ENCODE peak calls at places on chromosomes 16 and 17, in seven cellular contexts. One of them, this sample, is unnamed.

GRCh38 chr17:59330314-59330942 is 1.0 kb upstream of the YPEL2 start:
- DNase-seq in prostate gland: peak; percentile 11
- DNase-seq in GM12878: no peak
- DNase-seq in GM23338: peak; percentile 40
- DNase-seq in transverse colon: peak; percentile 84
- DNase-seq in esophagus muscularis mucosa: no peak
- DNase-seq in HCT116: no peak
- DNase-seq in this sample: no peak

GRCh38 chr17:82350182-82351030 is 8.6 kb upstream of the TEX19 start:
- DNase-seq in prostate gland: no peak
- DNase-seq in GM12878: no peak
- DNase-seq in GM23338: peak; percentile 56
- DNase-seq in transverse colon: peak; percentile 58
- DNase-seq in esophagus muscularis mucosa: no peak
- DNase-seq in HCT116: peak; percentile 56
- DNase-seq in this sample: no peak

GRCh38 chr17:62366191-62366590 is 14.2 kb upstream of the EFCAB3 start:
- DNase-seq in prostate gland: no peak
- DNase-seq in GM12878: no peak
- DNase-seq in GM23338: no peak
- DNase-seq in transverse colon: no peak
- DNase-seq in esophagus muscularis mucosa: no peak
- DNase-seq in HCT116: no peak
- DNase-seq in this sample: no peak

GRCh38 chr16:12191102-12191501 is 214.6 kb downstream of the SNX29 start:
- DNase-seq in prostate gland: no peak
- DNase-seq in GM12878: no peak
- DNase-seq in GM23338: no peak
- DNase-seq in transverse colon: no peak
- DNase-seq in esophagus muscularis mucosa: no peak
- DNase-seq in HCT116: no peak
- DNase-seq in this sample: no peak

GRCh38 chr16:8619671-8620370 is 1.7 kb upstream of the METTL22 start:
- DNase-seq in prostate gland: no peak
- DNase-seq in GM12878: no peak
- DNase-seq in GM23338: no peak
- DNase-seq in transverse colon: no peak
- DNase-seq in esophagus muscularis mucosa: no peak
- DNase-seq in HCT116: no peak
- DNase-seq in this sample: no peak

GRCh38 chr17:80817861-80818260 is 173.8 kb upstream of the CHMP6 start:
- DNase-seq in prostate gland: no peak
- DNase-seq in GM12878: no peak
- DNase-seq in GM23338: no peak
- DNase-seq in transverse colon: no peak
- DNase-seq in esophagus muscularis mucosa: no peak
- DNase-seq in HCT116: no peak
- DNase-seq in this sample: no peak

GRCh38 chr17:72566671-72567484 is 446.1 kb downstream of the SOX9 start:
- DNase-seq in prostate gland: no peak
- DNase-seq in GM12878: no peak
- DNase-seq in GM23338: no peak
- DNase-seq in transverse colon: no peak
- DNase-seq in esophagus muscularis mucosa: no peak
- DNase-seq in HCT116: no peak
- DNase-seq in this sample: no peak

GRCh38 chr16:30615358-30616076 is 5.3 kb upstream of the ZNF689 start:
- DNase-seq in prostate gland: peak; percentile 54
- DNase-seq in GM12878: no peak
- DNase-seq in GM23338: peak; percentile 95
- DNase-seq in transverse colon: peak; percentile 82
- DNase-seq in esophagus muscularis mucosa: no peak
- DNase-seq in HCT116: peak; percentile 48
- DNase-seq in this sample: peak; percentile 75

GRCh38 chr17:33234930-33235685 is 58.0 kb downstream of the ASIC2 start:
- DNase-seq in prostate gland: peak; percentile 27
- DNase-seq in GM12878: no peak
- DNase-seq in GM23338: no peak
- DNase-seq in transverse colon: peak; percentile 36
- DNase-seq in esophagus muscularis mucosa: no peak
- DNase-seq in HCT116: no peak
- DNase-seq in this sample: peak; percentile 48

GRCh38 chr17:29590261-29590978 is 972 bp upstream of the GIT1 start:
- DNase-seq in prostate gland: no peak
- DNase-seq in GM12878: no peak
- DNase-seq in GM23338: no peak
- DNase-seq in transverse colon: peak; percentile 18
- DNase-seq in esophagus muscularis mucosa: no peak
- DNase-seq in HCT116: peak; percentile 13
- DNase-seq in this sample: no peak

GRCh38 chr16:64051826-64052225 is 1070.0 kb downstream of the CDH11 start:
- DNase-seq in prostate gland: no peak
- DNase-seq in GM12878: no peak
- DNase-seq in GM23338: peak; percentile 65
- DNase-seq in transverse colon: no peak
- DNase-seq in esophagus muscularis mucosa: no peak
- DNase-seq in HCT116: no peak
- DNase-seq in this sample: no peak

GRCh38 chr17:63635787-63636186 is 13.6 kb downstream of the MAP3K3 start:
- DNase-seq in prostate gland: no peak
- DNase-seq in GM12878: no peak
- DNase-seq in GM23338: no peak
- DNase-seq in transverse colon: no peak
- DNase-seq in esophagus muscularis mucosa: no peak
- DNase-seq in HCT116: no peak
- DNase-seq in this sample: no peak

GRCh38 chr17:7440113-7440822 is 956 bp downstream of the FGF11 start:
- DNase-seq in prostate gland: peak; percentile 44
- DNase-seq in GM12878: no peak
- DNase-seq in GM23338: peak; percentile 79
- DNase-seq in transverse colon: peak; percentile 67
- DNase-seq in esophagus muscularis mucosa: no peak
- DNase-seq in HCT116: no peak
- DNase-seq in this sample: peak; percentile 63

GRCh38 chr17:11928436-11928835 is 68.8 kb downstream of the ZNF18 start:
- DNase-seq in prostate gland: no peak
- DNase-seq in GM12878: no peak
- DNase-seq in GM23338: no peak
- DNase-seq in transverse colon: no peak
- DNase-seq in esophagus muscularis mucosa: no peak
- DNase-seq in HCT116: no peak
- DNase-seq in this sample: no peak

GRCh38 chr16:20308266-20308665 is 19.0 kb downstream of the GP2 start:
- DNase-seq in prostate gland: no peak
- DNase-seq in GM12878: no peak
- DNase-seq in GM23338: no peak
- DNase-seq in transverse colon: no peak
- DNase-seq in esophagus muscularis mucosa: no peak
- DNase-seq in HCT116: no peak
- DNase-seq in this sample: no peak

GRCh38 chr16:20310421-20311395 is 16.6 kb downstream of the GP2 start:
- DNase-seq in prostate gland: no peak
- DNase-seq in GM12878: no peak
- DNase-seq in GM23338: no peak
- DNase-seq in transverse colon: no peak
- DNase-seq in esophagus muscularis mucosa: no peak
- DNase-seq in HCT116: no peak
- DNase-seq in this sample: no peak

GRCh38 chr16:20307791-20308190 is 19.5 kb downstream of the GP2 start:
- DNase-seq in prostate gland: no peak
- DNase-seq in GM12878: no peak
- DNase-seq in GM23338: no peak
- DNase-seq in transverse colon: no peak
- DNase-seq in esophagus muscularis mucosa: no peak
- DNase-seq in HCT116: no peak
- DNase-seq in this sample: no peak

GRCh38 chr16:20309786-20310185 is 17.5 kb downstream of the GP2 start:
- DNase-seq in prostate gland: no peak
- DNase-seq in GM12878: no peak
- DNase-seq in GM23338: no peak
- DNase-seq in transverse colon: no peak
- DNase-seq in esophagus muscularis mucosa: no peak
- DNase-seq in HCT116: no peak
- DNase-seq in this sample: no peak

GRCh38 chr16:20308801-20309590 is 18.3 kb downstream of the GP2 start:
- DNase-seq in prostate gland: no peak
- DNase-seq in GM12878: no peak
- DNase-seq in GM23338: no peak
- DNase-seq in transverse colon: no peak
- DNase-seq in esophagus muscularis mucosa: no peak
- DNase-seq in HCT116: no peak
- DNase-seq in this sample: no peak
- TF ChIP-seq CTCF in prostate gland: no peak
- TF ChIP-seq CTCF in GM12878: no peak
- TF ChIP-seq CTCF in GM23338: no peak
- TF ChIP-seq CTCF in transverse colon: no peak
- TF ChIP-seq CTCF in esophagus muscularis mucosa: no peak
- TF ChIP-seq CTCF in HCT116: no peak
- TF ChIP-seq CTCF in this sample: no peak

DNA sequence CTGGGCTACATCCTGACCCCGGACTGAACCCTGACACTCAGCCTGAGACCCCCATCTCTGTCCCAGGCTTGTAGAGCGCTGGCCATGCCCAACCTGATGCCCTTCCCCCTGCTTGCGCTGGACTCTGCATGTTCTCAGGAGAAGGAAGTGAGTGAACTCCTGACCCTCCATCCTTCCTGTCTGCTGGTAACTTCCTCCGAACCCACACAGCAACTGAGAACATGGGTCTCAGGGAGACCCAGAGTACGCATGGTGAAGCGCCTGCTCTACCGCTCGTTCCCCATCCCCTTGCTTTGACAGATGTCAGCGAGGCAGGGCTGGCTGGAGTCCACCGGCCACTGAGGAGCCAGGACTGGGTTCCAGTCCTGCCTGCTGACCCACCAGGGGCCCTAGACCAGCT is 6.1 kb downstream of the CAMKK1 start:
- DNase-seq in prostate gland: no peak
- DNase-seq in GM12878: no peak
- DNase-seq in GM23338: no peak
- DNase-seq in transverse colon: no peak
- DNase-seq in esophagus muscularis mucosa: no peak
- DNase-seq in HCT116: no peak
- DNase-seq in this sample: no peak
- TF ChIP-seq POLR2AphosphoS5 in prostate gland: no peak
- TF ChIP-seq POLR2AphosphoS5 in GM12878: no peak
- TF ChIP-seq POLR2AphosphoS5 in GM23338: no peak
- TF ChIP-seq POLR2AphosphoS5 in transverse colon: peak; percentile 20
- TF ChIP-seq POLR2AphosphoS5 in esophagus muscularis mucosa: peak; percentile 48
- TF ChIP-seq POLR2AphosphoS5 in HCT116: no peak
- TF ChIP-seq POLR2AphosphoS5 in this sample: peak; percentile 71

DNA sequence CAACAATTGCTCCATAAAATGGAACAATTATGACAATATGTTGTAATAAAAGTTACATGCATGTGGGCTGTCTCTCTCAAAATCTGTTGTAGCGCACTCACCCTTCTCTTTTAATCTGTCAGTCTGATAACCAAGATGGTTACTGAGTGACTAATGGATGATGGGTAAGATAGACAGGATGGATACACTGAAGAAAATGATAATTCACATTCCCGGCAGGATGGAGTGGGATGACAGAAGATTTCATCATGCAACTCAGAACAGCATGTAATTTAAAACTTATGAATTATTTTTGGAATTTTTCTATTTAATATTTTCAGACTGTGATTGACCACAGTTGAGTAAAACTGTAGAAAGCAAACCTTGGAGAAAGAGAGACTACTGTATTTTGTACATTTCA is 30.5 kb downstream of the CDH13 start:
- DNase-seq in prostate gland: no peak
- DNase-seq in GM12878: no peak
- DNase-seq in GM23338: no peak
- DNase-seq in transverse colon: no peak
- DNase-seq in esophagus muscularis mucosa: no peak
- DNase-seq in HCT116: no peak
- DNase-seq in this sample: no peak
- H3K4me1 ChIP-seq in prostate gland: no peaks in the 10 kb centered on the region
- H3K4me1 ChIP-seq in GM12878: peaks cover 41% of the 10 kb centered on the region
- H3K4me1 ChIP-seq in GM23338: no peaks in the 10 kb centered on the region
- H3K4me1 ChIP-seq in transverse colon: peaks cover 4% of the 10 kb centered on the region
- H3K4me1 ChIP-seq in esophagus muscularis mucosa: peaks cover 8% of the 10 kb centered on the region
- H3K4me1 ChIP-seq in HCT116: peaks cover 32% of the 10 kb centered on the region
- H3K4me1 ChIP-seq in this sample: peaks cover 3% of the 10 kb centered on the region

GRCh38 chr16:55292491-55292890 is 31.5 kb upstream of the IRX6 start:
- DNase-seq in prostate gland: no peak
- DNase-seq in GM12878: no peak
- DNase-seq in GM23338: peak; percentile 57
- DNase-seq in transverse colon: no peak
- DNase-seq in esophagus muscularis mucosa: no peak
- DNase-seq in HCT116: no peak
- DNase-seq in this sample: no peak

GRCh38 chr16:55297062-55297909 is 26.7 kb upstream of the IRX6 start:
- DNase-seq in prostate gland: no peak
- DNase-seq in GM12878: no peak
- DNase-seq in GM23338: peak; percentile 27
- DNase-seq in transverse colon: no peak
- DNase-seq in esophagus muscularis mucosa: no peak
- DNase-seq in HCT116: no peak
- DNase-seq in this sample: no peak

GRCh38 chr16:55294947-55295346 is 29.1 kb upstream of the IRX6 start:
- DNase-seq in prostate gland: no peak
- DNase-seq in GM12878: no peak
- DNase-seq in GM23338: no peak
- DNase-seq in transverse colon: no peak
- DNase-seq in esophagus muscularis mucosa: no peak
- DNase-seq in HCT116: no peak
- DNase-seq in this sample: no peak

GRCh38 chr16:55291847-55292246 is 32.2 kb upstream of the IRX6 start:
- DNase-seq in prostate gland: no peak
- DNase-seq in GM12878: no peak
- DNase-seq in GM23338: no peak
- DNase-seq in transverse colon: no peak
- DNase-seq in esophagus muscularis mucosa: no peak
- DNase-seq in HCT116: no peak
- DNase-seq in this sample: no peak

DNA sequence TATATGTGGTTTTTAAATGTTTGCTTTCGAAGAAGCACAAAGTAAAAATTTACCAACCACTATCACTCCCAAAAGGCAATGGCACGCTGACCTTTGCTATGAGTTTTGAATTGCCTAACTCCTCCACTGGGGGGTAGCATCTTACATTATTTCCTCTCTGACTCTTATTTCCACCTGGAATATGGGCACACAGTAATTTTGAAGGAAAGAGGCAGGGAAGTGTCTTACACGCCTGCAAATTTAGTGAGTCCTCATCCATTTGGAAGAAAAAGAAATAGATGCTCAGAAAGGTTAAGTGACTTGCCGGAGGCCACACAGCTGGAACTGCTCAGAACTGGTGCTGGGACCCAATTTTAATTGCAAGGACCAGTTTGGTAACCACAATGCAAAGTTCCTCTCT is 29.9 kb upstream of the IRX6 start:
- DNase-seq in prostate gland: no peak
- DNase-seq in GM12878: no peak
- DNase-seq in GM23338: peak; percentile 51
- DNase-seq in transverse colon: no peak
- DNase-seq in esophagus muscularis mucosa: no peak
- DNase-seq in HCT116: no peak
- DNase-seq in this sample: no peak
- TF ChIP-seq CTCF in prostate gland: no peak
- TF ChIP-seq CTCF in GM12878: no peak
- TF ChIP-seq CTCF in GM23338: peak; percentile 54
- TF ChIP-seq CTCF in transverse colon: no peak
- TF ChIP-seq CTCF in esophagus muscularis mucosa: no peak
- TF ChIP-seq CTCF in HCT116: no peak
- TF ChIP-seq CTCF in this sample: no peak

GRCh38 chr17:16377804-16378400 is 3.0 kb upstream of the UBB start:
- DNase-seq in prostate gland: peak; percentile 56
- DNase-seq in GM12878: no peak
- DNase-seq in GM23338: no peak
- DNase-seq in transverse colon: no peak
- DNase-seq in esophagus muscularis mucosa: no peak
- DNase-seq in HCT116: no peak
- DNase-seq in this sample: no peak
- TF ChIP-seq POLR2AphosphoS5 in prostate gland: peak; percentile 91
- TF ChIP-seq POLR2AphosphoS5 in GM12878: no peak
- TF ChIP-seq POLR2AphosphoS5 in GM23338: no peak
- TF ChIP-seq POLR2AphosphoS5 in transverse colon: no peak
- TF ChIP-seq POLR2AphosphoS5 in esophagus muscularis mucosa: no peak
- TF ChIP-seq POLR2AphosphoS5 in HCT116: no peak
- TF ChIP-seq POLR2AphosphoS5 in this sample: no peak